ENCODE peak calls at places on chromosomes 6 and 20, in eight cellular contexts. W is CD8-positive, alpha-beta memory T cell; G is A549; X is NT2/D1; F is DMS53; H is NCI-H524 treated with DMSO at 0.1 percent for 48 hours; E is HS-27A; S is ELF-1. J is an unnamed sample.

GRCh38 chr20:3041818-3042504 is 1.5 kb upstream of the GNRH2 start:
- DNase-seq in W (no peak), G (no peak), X (no peak), F (peak), H (no peak), E (no peak), S (no peak), J (no peak)

GRCh38 chr6:73694711-73695411 is 1.1 kb upstream of the CD109 start:
- DNase-seq in W (no peak), G (peak), X (no peak), F (peak), H (no peak), E (no peak), S (peak), J (no peak)

GRCh38 chr6:140079328-140079727 is 704.9 kb upstream of the CITED2 start:
- DNase-seq in W (no peak), G (no peak), X (no peak), F (no peak), H (no peak), E (peak), S (no peak), J (no peak)

GRCh38 chr20:1469925-1470571 is 3.4 kb upstream of the NSFL1C start:
- DNase-seq in W (no peak), G (peak), X (peak), F (peak), H (peak), E (peak), S (peak), J (peak)

GRCh38 chr6:329888-330691 is 37.8 kb downstream of the DUSP22 start:
- DNase-seq in W (no peak), G (peak), X (no peak), F (no peak), H (no peak), E (no peak), S (peak), J (no peak)

GRCh38 chr6:157830354-157831017 is 7.4 kb downstream of the SNX9 start:
- DNase-seq in W (no peak), G (no peak), X (no peak), F (no peak), H (peak), E (no peak), S (no peak), J (no peak)

GRCh38 chr6:10951675-10952282 is 64.9 kb downstream of the SYCP2L start:
- DNase-seq in W (no peak), G (peak), X (no peak), F (peak), H (no peak), E (peak), S (peak), J (peak)

GRCh38 chr20:63404129-63405085 is 43.3 kb upstream of the CHRNA4 start:
- DNase-seq in W (no peak), G (no peak), X (no peak), F (no peak), H (no peak), E (no peak), S (no peak), J (no peak)

GRCh38 chr6:97437087-97437486 is 154.1 kb upstream of the MMS22L start:
- DNase-seq in W (no peak), G (peak), X (no peak), F (peak), H (no peak), E (no peak), S (no peak), J (peak)

GRCh38 chr6:43933111-43933885 is 163.3 kb downstream of the VEGFA start:
- DNase-seq in W (no peak), G (no peak), X (no peak), F (no peak), H (no peak), E (no peak), S (no peak), J (peak)

GRCh38 chr6:56292505-56293181 is 45.3 kb upstream of the COL21A1 start:
- DNase-seq in W (no peak), G (peak), X (peak), F (peak), H (peak), E (no peak), S (peak), J (peak)

GRCh38 chr20:4617019-4617418 is 104.7 kb upstream of the PRND start:
- DNase-seq in W (no peak), G (no peak), X (no peak), F (no peak), H (no peak), E (no peak), S (no peak), J (no peak)

GRCh38 chr20:20824924-20825584 is 112.6 kb upstream of the RALGAPA2 start:
- DNase-seq in W (peak), G (peak), X (peak), F (peak), H (peak), E (peak), S (peak), J (no peak)

GRCh38 chr6:141667580-141668309 is 465.0 kb upstream of the GJE1 start:
- DNase-seq in W (no peak), G (no peak), X (no peak), F (no peak), H (no peak), E (no peak), S (peak), J (no peak)

GRCh38 chr6:31558631-31559500 is 11.5 kb downstream of the NFKBIL1 start:
- DNase-seq in W (peak), G (no peak), X (no peak), F (no peak), H (no peak), E (no peak), S (no peak), J (no peak)

GRCh38 chr20:59574308-59574707 is 30.0 kb upstream of the PHACTR3 start:
- DNase-seq in W (no peak), G (no peak), X (no peak), F (no peak), H (no peak), E (no peak), S (no peak), J (no peak)

GRCh38 chr20:34956751-34957472 is 1.2 kb downstream of the MYH7B start:
- DNase-seq in W (no peak), G (no peak), X (no peak), F (no peak), H (no peak), E (no peak), S (peak), J (no peak)

GRCh38 chr6:82408952-82409421 is 45.4 kb downstream of the TPBG start:
- DNase-seq in W (no peak), G (peak), X (no peak), F (no peak), H (no peak), E (peak), S (no peak), J (peak)

GRCh38 chr6:100850174-100850573 is 31.0 kb downstream of the ASCC3 start:
- DNase-seq in W (no peak), G (no peak), X (no peak), F (no peak), H (no peak), E (no peak), S (no peak), J (no peak)

GRCh38 chr6:105014954-105015353 is 58.0 kb downstream of the LIN28B start:
- DNase-seq in W (no peak), G (no peak), X (no peak), F (no peak), H (no peak), E (no peak), S (no peak), J (no peak)

GRCh38 chr6:53614676-53615075 is 50.9 kb downstream of the KLHL31 start:
- DNase-seq in W (no peak), G (peak), X (no peak), F (peak), H (no peak), E (no peak), S (no peak), J (no peak)

GRCh38 chr20:32964575-32964974 is 39.7 kb downstream of the SUN5 start:
- DNase-seq in W (no peak), G (no peak), X (no peak), F (no peak), H (no peak), E (no peak), S (no peak), J (peak)

GRCh38 chr6:43020847-43021246 is 576 bp upstream of the RRP36 start:
- DNase-seq in W (no peak), G (no peak), X (no peak), F (peak), H (no peak), E (no peak), S (peak), J (no peak)

GRCh38 chr6:47420394-47421371 is 56.9 kb upstream of the CD2AP start:
- DNase-seq in W (no peak), G (peak), X (no peak), F (peak), H (no peak), E (no peak), S (no peak), J (no peak)

GRCh38 chr6:43368517-43369160 is 808 bp downstream of the ZNF318 start:
- DNase-seq in W (no peak), G (peak), X (no peak), F (peak), H (no peak), E (no peak), S (peak), J (peak)

GRCh38 chr20:46826343-46826984 is 68.2 kb upstream of the EYA2 start:
- DNase-seq in W (no peak), G (peak), X (no peak), F (no peak), H (no peak), E (no peak), S (no peak), J (no peak)

GRCh38 chr6:16961577-16961976 is 140.3 kb upstream of the STMND1 start:
- DNase-seq in W (no peak), G (no peak), X (no peak), F (no peak), H (no peak), E (no peak), S (no peak), J (peak)

GRCh38 chr6:117829594-117830319 is 77.3 kb upstream of the SLC35F1 start:
- DNase-seq in W (no peak), G (peak), X (peak), F (peak), H (no peak), E (peak), S (peak), J (peak)

GRCh38 chr6:11710968-11711643 is 67.5 kb downstream of the ADTRP start:
- DNase-seq in W (no peak), G (no peak), X (no peak), F (no peak), H (no peak), E (no peak), S (no peak), J (no peak)

GRCh38 chr20:46905364-46906125 is 10.9 kb downstream of the EYA2 start:
- DNase-seq in W (no peak), G (no peak), X (no peak), F (no peak), H (no peak), E (no peak), S (no peak), J (no peak)

GRCh38 chr6:166351715-166352285 is 9.5 kb upstream of the SFT2D1 start:
- DNase-seq in W (no peak), G (no peak), X (no peak), F (peak), H (no peak), E (no peak), S (no peak), J (no peak)

GRCh38 chr20:57380081-57380750 is 11.0 kb upstream of the RBM38 start:
- DNase-seq in W (no peak), G (no peak), X (no peak), F (no peak), H (no peak), E (no peak), S (no peak), J (no peak)

GRCh38 chr6:15503346-15503680 is 159.5 kb downstream of the DTNBP1 start:
- DNase-seq in W (no peak), G (no peak), X (no peak), F (no peak), H (no peak), E (no peak), S (no peak), J (no peak)

GRCh38 chr6:105045546-105045945 is 88.6 kb downstream of the LIN28B start:
- DNase-seq in W (no peak), G (peak), X (no peak), F (peak), H (no peak), E (no peak), S (no peak), J (no peak)

GRCh38 chr6:82088978-82089855 is 158.3 kb downstream of the IBTK start:
- DNase-seq in W (no peak), G (no peak), X (no peak), F (peak), H (no peak), E (no peak), S (no peak), J (no peak)

GRCh38 chr6:30754631-30755030 is 10.3 kb upstream of the IER3 start:
- DNase-seq in W (no peak), G (no peak), X (no peak), F (no peak), H (no peak), E (no peak), S (no peak), J (peak)

GRCh38 chr6:14435291-14435690 is 317.7 kb downstream of the CD83 start:
- DNase-seq in W (no peak), G (no peak), X (no peak), F (no peak), H (no peak), E (no peak), S (no peak), J (no peak)

GRCh38 chr6:152575186-152575585 is 62.0 kb downstream of the SYNE1 start:
- DNase-seq in W (no peak), G (no peak), X (no peak), F (no peak), H (no peak), E (no peak), S (no peak), J (no peak)

GRCh38 chr6:53986165-53986720 is 125.0 kb upstream of the MLIP start:
- DNase-seq in W (no peak), G (peak), X (no peak), F (peak), H (peak), E (no peak), S (no peak), J (no peak)